ENCODE peak calls at places on chromosomes 5 and 9, in four cellular contexts. M, R, H and K are unnamed samples.

GRCh38 chr5:13567819-13568218 is 376.7 kb downstream of the DNAH5 start:
- DNase-seq in M (no peak), R (no peak), H (no peak), K (no peak)

GRCh38 chr9:130499804-130500263 is 55.1 kb downstream of the ASS1 start:
- DNase-seq in M (no peak), R (peak), H (no peak), K (no peak)

GRCh38 chr9:100341889-100342288 is 10.9 kb downstream of the TEX10 start:
- DNase-seq in M (no peak), R (no peak), H (no peak), K (no peak)

GRCh38 chr5:160496784-160497183 is 75.1 kb downstream of the PTTG1 start:
- DNase-seq in M (no peak), R (no peak), H (no peak), K (no peak)

GRCh38 chr5:142453801-142454381 is 129.1 kb upstream of the SPRY4 start:
- DNase-seq in M (no peak), R (no peak), H (no peak), K (no peak)

GRCh38 chr5:148394587-148395019 is 10.8 kb downstream of the FBXO38 start:
- DNase-seq in M (no peak), R (peak), H (no peak), K (no peak)

GRCh38 chr5:135441919-135442318 is 5.2 kb downstream of the DCANP1 start:
- DNase-seq in M (no peak), R (no peak), H (no peak), K (no peak)

GRCh38 chr5:176596689-176597416 is 13.1 kb downstream of the GPRIN1 start:
- DNase-seq in M (peak), R (no peak), H (no peak), K (no peak)

GRCh38 chr9:76216161-76216649 is 178.0 kb downstream of the RFK start:
- DNase-seq in M (no peak), R (no peak), H (no peak), K (no peak)

GRCh38 chr9:114685951-114686350 is 4.0 kb upstream of the TEX48 start:
- DNase-seq in M (no peak), R (no peak), H (no peak), K (no peak)

GRCh38 chr5:150762216-150762615 is 3.4 kb upstream of the DCTN4 start:
- DNase-seq in M (no peak), R (no peak), H (no peak), K (no peak)

GRCh38 chr5:148739524-148739923 is 85.2 kb upstream of the HTR4 start:
- DNase-seq in M (no peak), R (peak), H (no peak), K (no peak)

GRCh38 chr5:1736889-1737711 is 62.5 kb downstream of the MRPL36 start:
- DNase-seq in M (no peak), R (no peak), H (no peak), K (no peak)

DNA sequence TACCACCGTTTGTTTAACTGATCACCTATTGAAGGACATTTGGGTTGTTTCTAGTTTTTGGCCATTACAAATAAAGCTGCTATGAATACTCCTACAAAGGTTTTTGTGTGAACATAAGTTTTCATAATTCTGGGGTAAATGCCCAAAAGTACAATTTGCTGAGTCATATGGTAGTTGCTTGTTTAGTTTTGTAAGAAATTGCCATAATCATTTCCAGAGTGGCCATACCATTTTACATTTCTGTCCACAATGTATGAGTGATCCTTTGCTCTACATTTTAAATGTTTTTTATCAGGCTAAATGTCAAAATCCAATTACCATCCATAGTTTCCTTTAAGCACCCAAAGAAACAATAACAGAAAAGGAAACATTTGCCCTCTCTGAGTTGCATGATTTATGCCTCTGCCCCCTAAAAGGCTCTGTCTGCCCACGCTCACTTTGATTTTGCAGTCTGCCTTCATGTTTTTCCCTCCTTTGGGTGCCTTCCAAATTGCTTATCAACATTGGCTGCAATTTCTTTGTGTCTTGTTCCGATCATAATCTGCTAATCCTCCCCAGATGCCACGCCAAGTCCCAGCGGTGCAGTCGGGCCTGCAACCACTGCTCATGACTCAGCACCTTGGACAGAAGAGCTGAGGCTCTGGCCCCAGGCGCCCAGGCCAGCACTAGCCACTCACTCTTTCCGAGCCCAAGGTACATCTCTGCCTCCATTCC is 339.2 kb downstream of the PIK3R1 start:
- DNase-seq in M (no peak), R (no peak), H (peak), K (no peak)
- TF ChIP-seq SP1 in M (no peak), R (no peak), H (no peak), K (no peak)

DNA sequence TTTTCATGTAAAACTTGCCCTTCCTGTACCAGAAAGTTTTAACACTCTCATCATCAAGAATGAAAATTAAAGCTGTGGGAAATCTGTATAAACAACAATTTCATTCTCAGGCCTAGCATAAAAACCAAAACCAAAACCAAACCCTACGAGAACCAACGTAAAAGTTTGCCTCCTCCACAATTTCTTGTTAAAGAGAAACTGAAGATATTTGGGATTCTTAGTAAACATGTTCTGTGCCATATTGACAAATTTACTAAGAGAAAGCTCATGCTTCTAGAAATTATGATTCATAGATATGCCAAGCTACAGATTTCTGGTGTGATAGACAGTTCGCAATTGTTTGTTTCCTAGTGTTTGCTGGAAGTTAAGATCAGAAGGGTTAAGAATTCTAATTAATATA is 801.0 kb upstream of the NUDT12 start:
- DNase-seq in M (no peak), R (no peak), H (no peak), K (no peak)
- TF ChIP-seq ELF4 in M (no peak), R (no peak), H (no peak), K (no peak)

DNA sequence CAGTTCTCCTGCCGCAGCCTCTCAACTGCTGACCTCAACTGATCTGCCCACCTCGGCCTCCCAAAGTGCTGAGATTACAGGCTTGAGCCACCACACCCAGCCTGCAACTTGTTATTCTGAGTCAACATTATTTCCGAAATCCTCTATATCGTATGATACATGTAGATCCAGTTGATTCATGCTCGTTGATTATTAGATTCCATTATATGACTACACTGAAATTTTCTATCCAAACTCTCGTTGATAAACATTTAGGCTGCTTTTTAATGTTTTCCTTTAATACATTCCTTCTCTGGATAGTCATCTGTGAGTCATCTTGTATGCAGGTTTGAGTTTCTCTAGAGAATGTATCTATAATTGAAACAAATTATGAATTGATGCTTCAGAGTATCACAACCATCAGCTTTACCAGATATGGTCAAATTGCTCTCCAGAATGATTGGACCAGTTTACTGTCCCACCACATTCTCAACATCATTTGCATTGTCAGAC is 4.1 kb downstream of the CDK7 start:
- DNase-seq in M (no peak), R (no peak), H (no peak), K (no peak)
- TF ChIP-seq SP1 in M (no peak), R (no peak), H (no peak), K (no peak)

DNA sequence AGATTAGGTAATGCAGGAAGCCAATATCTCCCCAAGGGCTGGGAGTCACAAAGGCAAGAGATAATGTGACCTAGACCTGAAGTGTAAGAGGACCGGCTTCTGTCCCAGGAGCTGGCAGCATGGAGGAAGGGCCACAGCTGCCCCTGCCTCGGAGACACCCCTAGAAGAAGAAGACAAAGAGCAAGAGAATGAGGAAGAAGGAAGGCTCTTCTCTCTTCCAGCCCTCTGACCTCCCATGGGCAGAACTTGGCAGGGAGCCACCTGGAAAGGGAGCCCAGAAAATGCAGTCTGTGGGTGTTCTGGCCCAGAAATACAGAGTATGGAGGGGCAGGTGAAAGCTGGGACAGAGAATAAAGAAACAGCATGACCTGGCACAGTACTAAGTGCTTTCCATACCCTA is 151.0 kb downstream of the C5orf15 start:
- DNase-seq in M (no peak), R (no peak), H (no peak), K (no peak)
- TF ChIP-seq ELF4 in M (no peak), R (no peak), H (no peak), K (no peak)

GRCh38 chr9:4600363-4600762 is 61.7 kb upstream of the PLPP6 start:
- DNase-seq in M (no peak), R (no peak), H (no peak), K (no peak)
- TF ChIP-seq SP1 in M (no peak), R (no peak), H (no peak), K (no peak)

DNA sequence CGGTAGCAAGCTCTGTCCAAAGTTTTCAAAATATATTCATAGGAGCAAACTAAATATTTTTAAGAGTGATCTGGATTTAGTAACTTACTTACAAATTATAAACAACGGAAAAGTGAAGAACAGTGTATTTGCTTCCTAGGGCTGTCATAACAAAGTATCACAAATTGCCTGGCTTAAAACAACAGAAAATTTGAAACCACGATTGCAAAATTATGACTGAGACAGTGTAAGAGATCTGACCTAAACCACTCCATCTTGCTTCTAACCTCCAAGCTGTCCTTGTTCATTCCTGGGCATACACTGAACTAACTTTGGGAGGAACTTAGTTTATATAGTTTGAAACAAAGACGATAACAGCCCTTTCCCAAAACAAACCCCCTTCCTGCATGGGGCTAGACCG is 202.0 kb upstream of the CDH6 start:
- DNase-seq in M (no peak), R (no peak), H (no peak), K (no peak)
- TF ChIP-seq ELF4 in M (no peak), R (no peak), H (no peak), K (no peak)

GRCh38 chr5:172172912-172173591 is 15.0 kb downstream of the STK10 start:
- DNase-seq in M (no peak), R (no peak), H (no peak), K (no peak)
- TF ChIP-seq SP1 in M (no peak), R (no peak), H (no peak), K (no peak)

GRCh38 chr9:75067894-75068293 is 20.1 kb downstream of the NMRK1 start:
- DNase-seq in M (no peak), R (no peak), H (no peak), K (no peak)
- TF ChIP-seq ELF4 in M (no peak), R (no peak), H (no peak), K (no peak)